ENCODE peak calls at places on chromosomes 4 and X, in six cellular contexts. Q, R, L, B, T and N are unnamed samples.

GRCh38 chr4:8528713-8529112 is 51.5 kb upstream of the GPR78 start:
- DNase-seq in Q (no peak), R (no peak), L (peak), B (no peak), T (no peak), N (peak)

GRCh38 chrX:53048169-53049126 is at the start of gene GPR173:
- DNase-seq in Q (peak), R (peak), L (peak), B (no peak), T (peak), N (peak)

GRCh38 chr4:7698586-7698985 is 241.1 kb downstream of the AFAP1 start:
- DNase-seq in Q (no peak), R (no peak), L (peak), B (no peak), T (no peak), N (no peak)

GRCh38 chr4:83644677-83645639 is 109.0 kb downstream of the GPAT3 start:
- DNase-seq in Q (peak), R (no peak), L (peak), B (peak), T (peak), N (no peak)

GRCh38 chr4:170089743-170090666 is at the start of gene AADAT:
- DNase-seq in Q (peak), R (peak), L (peak), B (no peak), T (peak), N (peak)

GRCh38 chrX:108945883-108946523 is 209.6 kb upstream of the IRS4 start:
- DNase-seq in Q (no peak), R (no peak), L (no peak), B (no peak), T (no peak), N (no peak)

GRCh38 chr4:31365006-31365690 is 645.0 kb downstream of the PCDH7 start:
- DNase-seq in Q (no peak), R (no peak), L (peak), B (no peak), T (no peak), N (no peak)

GRCh38 chr4:10336471-10336870 is 120.8 kb downstream of the ZNF518B start:
- DNase-seq in Q (no peak), R (no peak), L (no peak), B (no peak), T (no peak), N (no peak)

GRCh38 chr4:137768196-137768595 is 235.9 kb upstream of the PCDH18 start:
- DNase-seq in Q (no peak), R (no peak), L (peak), B (no peak), T (no peak), N (no peak)

GRCh38 chr4:127788517-127788916 is 6.4 kb downstream of the HSPA4L start:
- DNase-seq in Q (no peak), R (no peak), L (peak), B (no peak), T (no peak), N (no peak)

GRCh38 chr4:87032884-87033533 is 98.2 kb downstream of the AFF1 start:
- DNase-seq in Q (no peak), R (no peak), L (peak), B (no peak), T (no peak), N (no peak)

GRCh38 chr4:173212379-173212778 is 43.8 kb downstream of the GALNT7 start:
- DNase-seq in Q (no peak), R (no peak), L (peak), B (no peak), T (no peak), N (no peak)

GRCh38 chrX:133983974-133984578 is 1.3 kb downstream of the GPC3 start:
- DNase-seq in Q (no peak), R (no peak), L (no peak), B (no peak), T (no peak), N (no peak)

GRCh38 chrX:44314259-44314734 is 29.2 kb downstream of the EFHC2 start:
- DNase-seq in Q (no peak), R (no peak), L (peak), B (no peak), T (no peak), N (no peak)

GRCh38 chrX:16920116-16920515 is 26.3 kb upstream of the REPS2 start:
- DNase-seq in Q (no peak), R (no peak), L (peak), B (no peak), T (no peak), N (no peak)

GRCh38 chrX:104270916-104271512 is 16.3 kb upstream of the ESX1 start:
- DNase-seq in Q (no peak), R (no peak), L (peak), B (peak), T (no peak), N (no peak)

GRCh38 chr4:151641167-151641566 is 119.6 kb downstream of the GATB start:
- DNase-seq in Q (no peak), R (no peak), L (peak), B (no peak), T (no peak), N (no peak)

GRCh38 chr4:189046642-189047041 is 894.0 kb upstream of the FRG1 start:
- DNase-seq in Q (no peak), R (no peak), L (no peak), B (no peak), T (no peak), N (no peak)

GRCh38 chr4:71195932-71196331 is 142.9 kb upstream of the SLC4A4 start:
- DNase-seq in Q (no peak), R (no peak), L (peak), B (no peak), T (no peak), N (no peak)

GRCh38 chrX:154785711-154786110 is 19.6 kb downstream of the MPP1 start:
- DNase-seq in Q (no peak), R (no peak), L (peak), B (no peak), T (no peak), N (no peak)

GRCh38 chrX:129833153-129834004 is 10.3 kb downstream of the ZDHHC9 start:
- DNase-seq in Q (no peak), R (no peak), L (peak), B (no peak), T (no peak), N (peak)

GRCh38 chr4:47705326-47705981 is 132.4 kb downstream of the CORIN start:
- DNase-seq in Q (no peak), R (no peak), L (peak), B (no peak), T (peak), N (no peak)

GRCh38 chr4:77145806-77146425 is 11.1 kb upstream of the CCNG2 start:
- DNase-seq in Q (no peak), R (no peak), L (peak), B (no peak), T (no peak), N (no peak)

GRCh38 chrX:10356979-10357378 is 200.2 kb downstream of the CLCN4 start:
- DNase-seq in Q (no peak), R (no peak), L (peak), B (no peak), T (no peak), N (no peak)

GRCh38 chr4:150962245-150962644 is 52.8 kb downstream of the LRBA start:
- DNase-seq in Q (no peak), R (no peak), L (no peak), B (no peak), T (no peak), N (no peak)

GRCh38 chr4:105548483-105548882 is 3.9 kb upstream of the ARHGEF38 start:
- DNase-seq in Q (no peak), R (no peak), L (no peak), B (no peak), T (no peak), N (no peak)

GRCh38 chr4:56505269-56506109 is at the start of gene ARL9:
- DNase-seq in Q (peak), R (peak), L (peak), B (peak), T (no peak), N (peak)

GRCh38 chr4:147102596-147102995 is 156.9 kb upstream of the TTC29 start:
- DNase-seq in Q (no peak), R (no peak), L (no peak), B (no peak), T (no peak), N (no peak)

GRCh38 chr4:150164956-150165355 is 86.7 kb downstream of the DCLK2 start:
- DNase-seq in Q (peak), R (no peak), L (no peak), B (no peak), T (peak), N (peak)

GRCh38 chr4:140127422-140127821 is 26.6 kb downstream of the MAML3 start:
- DNase-seq in Q (no peak), R (no peak), L (no peak), B (no peak), T (no peak), N (no peak)

GRCh38 chrX:68921937-68922456 is 93.2 kb downstream of the EFNB1 start:
- DNase-seq in Q (no peak), R (no peak), L (no peak), B (no peak), T (no peak), N (no peak)

GRCh38 chr4:52640808-52641595 is 18.1 kb downstream of the USP46 start:
- DNase-seq in Q (no peak), R (no peak), L (peak), B (no peak), T (no peak), N (no peak)

GRCh38 chr4:74189331-74190043 is 31.6 kb downstream of the MTHFD2L start:
- DNase-seq in Q (peak), R (no peak), L (peak), B (no peak), T (peak), N (peak)

GRCh38 chr4:41258783-41259182 is 2.1 kb downstream of the UCHL1 start:
- DNase-seq in Q (peak), R (no peak), L (peak), B (no peak), T (peak), N (peak)

GRCh38 chr4:138643827-138644226 is 371.8 kb upstream of the NOCT start:
- DNase-seq in Q (no peak), R (no peak), L (peak), B (no peak), T (no peak), N (no peak)

GRCh38 chr4:157886650-157887049 is 286.2 kb downstream of the GASK1B start:
- DNase-seq in Q (no peak), R (no peak), L (no peak), B (no peak), T (no peak), N (no peak)

GRCh38 chrX:13216139-13216538 is 103.7 kb downstream of the ATXN3L start:
- DNase-seq in Q (no peak), R (no peak), L (no peak), B (no peak), T (no peak), N (no peak)

GRCh38 chrX:84715315-84715714 is 213.1 kb upstream of the HDX start:
- DNase-seq in Q (no peak), R (no peak), L (no peak), B (no peak), T (no peak), N (no peak)